ENCODE peak calls at places on chromosomes 1 and 21, in seven cellular contexts. X, H, K, O, Z, D and R are unnamed samples.

GRCh38 chr1:108082741-108083562 is 117.2 kb downstream of the SLC25A24 start:
- DNase-seq in H (no peak), K (no peak), D (no peak), O (no peak), X (no peak), Z (no peak), R (no peak)

GRCh38 chr1:68478662-68479061 is 18.2 kb downstream of the DEPDC1 start:
- DNase-seq in K (no peak), X (no peak), D (no peak), H (no peak), Z (no peak), O (no peak), R (no peak)

GRCh38 chr21:37710555-37711293 is 205.5 kb downstream of the KCNJ6 start:
- DNase-seq in Z (no peak), D (no peak), K (no peak), H (no peak), X (no peak), O (no peak), R (no peak)

GRCh38 chr1:11563560-11564069 is 84.7 kb downstream of the DISP3 start:
- DNase-seq in D (no peak), Z (peak), K (no peak), X (peak), H (peak), O (no peak), R (peak)

GRCh38 chr1:168084396-168085231 is 52.1 kb downstream of the GPR161 start:
- DNase-seq in X (peak), H (no peak), O (peak), K (no peak), Z (peak), D (peak), R (peak)

GRCh38 chr1:93604411-93604810 is 77.2 kb downstream of the BCAR3 start:
- DNase-seq in Z (no peak), H (no peak), O (no peak), D (no peak), K (no peak), X (no peak), R (no peak)

GRCh38 chr1:3393024-3393986 is 61.2 kb upstream of the ARHGEF16 start:
- DNase-seq in X (no peak), Z (no peak), D (no peak), K (no peak), H (no peak), O (no peak), R (no peak)

GRCh38 chr1:92087542-92087941 is 7.4 kb downstream of the BTBD8 start:
- DNase-seq in H (no peak), K (no peak), D (no peak), X (no peak), Z (peak), O (no peak), R (peak)

GRCh38 chr1:76035053-76035452 is 39.5 kb upstream of the ST6GALNAC3 start:
- DNase-seq in X (no peak), K (no peak), H (no peak), Z (no peak), O (no peak), D (no peak), R (peak)

GRCh38 chr1:46616277-46617107 is at the start of gene MOB3C:
- DNase-seq in H (no peak), Z (peak), O (peak), D (peak), X (peak), K (peak), R (peak)

GRCh38 chr1:93605812-93606512 is 75.7 kb downstream of the BCAR3 start:
- DNase-seq in K (peak), H (no peak), Z (no peak), D (no peak), X (peak), O (peak), R (peak)

GRCh38 chr1:182962554-182963115 is 9.7 kb upstream of the SHCBP1L start:
- DNase-seq in D (no peak), Z (peak), O (peak), K (peak), H (peak), X (peak), R (peak)

GRCh38 chr1:39159224-39160036 is 45.1 kb upstream of the MACF1 start:
- DNase-seq in K (peak), X (peak), Z (no peak), O (no peak), D (no peak), H (no peak), R (peak)

GRCh38 chr1:235972316-235973090 is 92.4 kb downstream of the NID1 start:
- DNase-seq in Z (no peak), X (peak), D (no peak), O (no peak), H (no peak), K (no peak), R (peak)

GRCh38 chr1:2607681-2608041 is 21.1 kb downstream of the PRXL2B start:
- DNase-seq in K (no peak), Z (no peak), D (no peak), H (no peak), X (no peak), O (no peak), R (no peak)

GRCh38 chr1:10074855-10075418 is 42.2 kb downstream of the UBE4B start:
- DNase-seq in K (no peak), H (no peak), X (peak), Z (no peak), D (no peak), O (peak), R (peak)

GRCh38 chr1:152960452-152961044 is 9.9 kb upstream of the SPRR4 start:
- DNase-seq in O (no peak), H (no peak), D (no peak), X (no peak), K (no peak), Z (no peak), R (no peak)

GRCh38 chr1:155598842-155599331 is 11.1 kb upstream of the MSTO1 start:
- DNase-seq in H (peak), K (no peak), D (no peak), O (no peak), Z (peak), X (peak), R (peak)

GRCh38 chr21:45178971-45179370 is 104.6 kb downstream of the ADARB1 start:
- DNase-seq in H (no peak), K (no peak), D (no peak), X (no peak), Z (no peak), O (no peak), R (no peak)

GRCh38 chr21:41897047-41897669 is 18.0 kb upstream of the PRDM15 start:
- DNase-seq in Z (no peak), X (no peak), O (no peak), H (no peak), D (no peak), K (no peak), R (no peak)

GRCh38 chr1:206555473-206555935 is 48.2 kb downstream of the RASSF5 start:
- DNase-seq in D (peak), X (no peak), H (no peak), K (no peak), O (peak), Z (no peak), R (no peak)

GRCh38 chr1:97108200-97108599 is 386.6 kb downstream of the PTBP2 start:
- DNase-seq in H (no peak), D (no peak), Z (no peak), O (no peak), K (no peak), X (peak), R (peak)

GRCh38 chr1:238409191-238409846 is 518.6 kb upstream of the ZP4 start:
- DNase-seq in D (no peak), Z (no peak), H (no peak), K (no peak), X (peak), O (no peak), R (peak)

GRCh38 chr1:118143828-118144227 is 41.2 kb downstream of the SPAG17 start:
- DNase-seq in D (no peak), Z (no peak), O (no peak), X (no peak), K (no peak), H (no peak), R (no peak)

GRCh38 chr1:159918041-159918917 is 7.0 kb downstream of the TAGLN2 start:
- DNase-seq in X (no peak), H (no peak), O (no peak), Z (no peak), D (no peak), K (no peak), R (peak)

GRCh38 chr1:56917356-56917755 is 48.5 kb downstream of the C8B start:
- DNase-seq in H (peak), K (no peak), D (no peak), X (no peak), O (no peak), Z (no peak), R (no peak)

GRCh38 chr1:244111008-244111407 is 59.9 kb downstream of the ZBTB18 start:
- DNase-seq in K (no peak), Z (no peak), H (no peak), O (no peak), D (no peak), X (no peak), R (no peak)

GRCh38 chr21:14862794-14863720 is 201.7 kb downstream of the NRIP1 start:
- DNase-seq in O (no peak), H (no peak), D (no peak), Z (peak), X (peak), K (no peak), R (peak)

GRCh38 chr1:147723691-147724323 is 36.6 kb downstream of the GJA5 start:
- DNase-seq in X (peak), H (no peak), Z (no peak), D (no peak), O (peak), K (no peak), R (peak)

GRCh38 chr1:84969489-84970250 is 27.2 kb downstream of the MCOLN2 start:
- DNase-seq in Z (no peak), O (no peak), H (no peak), K (no peak), X (no peak), D (peak), R (no peak)

GRCh38 chr1:221392453-221392852 is 349.4 kb downstream of the DUSP10 start:
- DNase-seq in D (no peak), O (no peak), H (no peak), X (peak), Z (no peak), K (no peak), R (peak)

GRCh38 chr21:39066829-39067785 is 116.1 kb downstream of the PSMG1 start:
- DNase-seq in H (no peak), Z (no peak), X (peak), O (no peak), K (no peak), D (no peak), R (peak)

GRCh38 chr1:223695941-223696340 is 16.4 kb upstream of the CAPN2 start:
- DNase-seq in X (no peak), H (no peak), K (no peak), O (no peak), D (no peak), Z (no peak), R (no peak)

GRCh38 chr21:16713331-16714114 is 799.3 kb upstream of the CXADR start:
- DNase-seq in Z (no peak), K (no peak), X (peak), H (no peak), D (no peak), O (no peak), R (peak)

GRCh38 chr21:30434033-30434631 is 4.1 kb downstream of the KRTAP13-4 start:
- DNase-seq in D (no peak), Z (peak), K (no peak), O (no peak), X (peak), H (peak), R (peak)

GRCh38 chr1:90593312-90593711 is 123.8 kb downstream of the BARHL2 start:
- DNase-seq in K (no peak), O (no peak), Z (no peak), D (no peak), X (no peak), H (no peak), R (no peak)